ENCODE peak calls at places on chromosomes 6 and 20, in seven cellular contexts. O is posterior vena cava, F is WTC11, J is HT-29, I is T-cell, Y is A673, L is left ventricle myocardium inferior. E is an unnamed sample.

GRCh38 chr6:100468966-100469859 is 4.5 kb upstream of the SIM1 start:
- DNase-seq in O (peak; percentile 79), F (peak; percentile 42), J (no peak), I (no peak), Y (no peak), L (no peak), E (no peak)

GRCh38 chr20:12455152-12455551 is 537.5 kb downstream of the BTBD3 start:
- DNase-seq in O (no peak), F (no peak), J (peak; percentile 7), I (no peak), Y (no peak), L (no peak), E (no peak)

GRCh38 chr6:33716379-33716778 is 4.9 kb upstream of the UQCC2 start:
- DNase-seq in O (no peak), F (no peak), J (no peak), I (no peak), Y (no peak), L (no peak), E (no peak)

GRCh38 chr6:88349511-88349910 is 183.4 kb upstream of the CNR1 start:
- DNase-seq in O (no peak), F (no peak), J (no peak), I (no peak), Y (no peak), L (no peak), E (no peak)

GRCh38 chr6:162119349-162119748 is 608.2 kb downstream of the PRKN start:
- DNase-seq in O (no peak), F (no peak), J (no peak), I (no peak), Y (no peak), L (peak; percentile 21), E (no peak)

GRCh38 chr6:160393966-160394653 is 45.9 kb downstream of the SLC22A3 start:
- DNase-seq in O (no peak), F (peak; percentile 20), J (no peak), I (no peak), Y (no peak), L (no peak), E (peak; percentile 61)

GRCh38 chr6:104686550-104687155 is 173.1 kb downstream of the HACE1 start:
- DNase-seq in O (no peak), F (no peak), J (no peak), I (no peak), Y (no peak), L (no peak), E (no peak)

GRCh38 chr6:142416179-142416578 is 114.4 kb downstream of the ADGRG6 start:
- DNase-seq in O (peak; percentile 57), F (no peak), J (no peak), I (no peak), Y (peak; percentile 78), L (no peak), E (no peak)

GRCh38 chr6:3929281-3929798 is 80.2 kb downstream of the FAM50B start:
- DNase-seq in O (peak; percentile 88), F (no peak), J (no peak), I (no peak), Y (no peak), L (no peak), E (no peak)

GRCh38 chr6:131073577-131073976 is 10.5 kb upstream of the EPB41L2 start:
- DNase-seq in O (no peak), F (no peak), J (no peak), I (no peak), Y (no peak), L (no peak), E (no peak)

GRCh38 chr6:164854526-164854925 is 454.9 kb downstream of the C6orf118 start:
- DNase-seq in O (no peak), F (no peak), J (no peak), I (no peak), Y (no peak), L (no peak), E (no peak)

GRCh38 chr6:71333700-71334099 is 45.1 kb downstream of the OGFRL1 start:
- DNase-seq in O (no peak), F (no peak), J (no peak), I (no peak), Y (no peak), L (no peak), E (no peak)

GRCh38 chr6:33838979-33839378 is 35.2 kb upstream of the MLN start:
- DNase-seq in O (no peak), F (no peak), J (no peak), I (no peak), Y (no peak), L (no peak), E (no peak)

GRCh38 chr6:145749632-145750031 is 14.3 kb upstream of the EPM2A start:
- DNase-seq in O (no peak), F (no peak), J (peak; percentile 45), I (no peak), Y (peak; percentile 63), L (no peak), E (no peak)

GRCh38 chr6:34030831-34031566 is 114.9 kb downstream of the GRM4 start:
- DNase-seq in O (peak; percentile 73), F (no peak), J (no peak), I (no peak), Y (peak; percentile 9), L (no peak), E (no peak)

GRCh38 chr6:135750081-135750480 is 101.4 kb upstream of the PDE7B start:
- DNase-seq in O (no peak), F (no peak), J (no peak), I (no peak), Y (no peak), L (no peak), E (no peak)

GRCh38 chr6:4640139-4640538 is 136.1 kb upstream of the CDYL start:
- DNase-seq in O (no peak), F (no peak), J (no peak), I (no peak), Y (no peak), L (no peak), E (no peak)

GRCh38 chr6:139452176-139452876 is 77.9 kb upstream of the CITED2 start:
- DNase-seq in O (no peak), F (no peak), J (no peak), I (no peak), Y (peak; percentile 60), L (no peak), E (no peak)

GRCh38 chr6:44738652-44739141 is 351.2 kb downstream of the CDC5L start:
- DNase-seq in O (no peak), F (no peak), J (no peak), I (no peak), Y (peak; percentile 17), L (no peak), E (no peak)

GRCh38 chr20:17445561-17445960 is 85.6 kb downstream of the BFSP1 start:
- DNase-seq in O (no peak), F (no peak), J (no peak), I (no peak), Y (no peak), L (no peak), E (no peak)

GRCh38 chr6:35500782-35501181 is 3.9 kb upstream of the TEAD3 start:
- DNase-seq in O (no peak), F (no peak), J (no peak), I (no peak), Y (no peak), L (no peak), E (no peak)

GRCh38 chr20:47921306-47922279 is 136.3 kb upstream of the SULF2 start:
- DNase-seq in O (no peak), F (no peak), J (peak; percentile 41), I (no peak), Y (no peak), L (no peak), E (no peak)

GRCh38 chr6:125222531-125223455 is 69.2 kb downstream of the TPD52L1 start:
- DNase-seq in O (no peak), F (no peak), J (no peak), I (no peak), Y (peak; percentile 10), L (no peak), E (no peak)

GRCh38 chr6:169591616-169592015 is 110.2 kb downstream of the WDR27 start:
- DNase-seq in O (no peak), F (no peak), J (no peak), I (no peak), Y (no peak), L (no peak), E (no peak)

GRCh38 chr6:169144356-169144755 is 109.3 kb downstream of the THBS2 start:
- DNase-seq in O (no peak), F (no peak), J (no peak), I (no peak), Y (no peak), L (no peak), E (no peak)